ENCODE peak calls at places on chromosome 15, in six cellular contexts. G is body of pancreas, Q is AG20443, S is esophagus squamous epithelium, I is fibroblast of the conjunctiva, K is cardiac fibroblast. W is an unnamed sample.

GRCh38 chr15:57057134-57057930 is 138.9 kb downstream of the TCF12 start:
- DNase-seq in G (no peak), Q (no peak), S (no peak), I (no peak), K (no peak), W (no peak)

GRCh38 chr15:85411992-85412538 is 31.7 kb downstream of the AKAP13 start:
- DNase-seq in G (no peak), Q (no peak), S (no peak), I (no peak), K (peak; percentile 67), W (no peak)

GRCh38 chr15:88621789-88622604 is 857 bp downstream of the AEN start:
- DNase-seq in G (no peak), Q (peak; percentile 38), S (no peak), I (no peak), K (peak; percentile 64), W (no peak)

GRCh38 chr15:33200444-33200843 is 5.9 kb upstream of the FMN1 start:
- DNase-seq in G (no peak), Q (no peak), S (no peak), I (no peak), K (no peak), W (no peak)

GRCh38 chr15:34461730-34462129 is 24.1 kb upstream of the GOLGA8A start:
- DNase-seq in G (no peak), Q (no peak), S (no peak), I (no peak), K (no peak), W (no peak)

GRCh38 chr15:50247819-50248650 is 17.5 kb downstream of the HDC start:
- DNase-seq in G (peak; percentile 21), Q (no peak), S (no peak), I (no peak), K (no peak), W (no peak)

GRCh38 chr15:47411733-47412530 is 305.4 kb upstream of the SEMA6D start:
- DNase-seq in G (no peak), Q (no peak), S (no peak), I (no peak), K (no peak), W (no peak)

GRCh38 chr15:50320504-50320903 is 34.5 kb downstream of the GABPB1 start:
- DNase-seq in G (no peak), Q (no peak), S (no peak), I (no peak), K (no peak), W (no peak)

GRCh38 chr15:98881526-98882517 is 125.8 kb downstream of the PGPEP1L start:
- DNase-seq in G (no peak), Q (peak; percentile 55), S (no peak), I (peak; percentile 70), K (peak; percentile 78), W (peak; percentile 18)

W was measured in NCI-H2029.